ENCODE peak calls at places on chromosomes 4 and X, in four cellular contexts. V is HCT116, S is mammary epithelial cell, M is body of pancreas. U is an unnamed sample. For H3K27me3, the result is how much of the 10 kb centered on the place peaks cover.

GRCh38 chr4:142480244-142480643 is 365.9 kb downstream of the INPP4B start:
- DNase-seq in M (no peak), S (peak), V (no peak), U (no peak)

GRCh38 chr4:2791518-2792395 is 1.1 kb upstream of the SH3BP2 start:
- DNase-seq in S (no peak), V (no peak), M (no peak), U (no peak)

GRCh38 chr4:3337811-3338210 is 45.0 kb downstream of the RGS12 start:
- DNase-seq in M (no peak), S (no peak), V (no peak), U (no peak)

GRCh38 chrX:151703487-151703886 is 8.2 kb downstream of the PRRG3 start:
- DNase-seq in S (no peak), V (no peak), M (peak), U (no peak)

GRCh38 chrX:11427082-11428033 is 134.1 kb downstream of the AMELX start:
- DNase-seq in S (no peak), V (no peak), M (peak), U (no peak)

GRCh38 chr4:172596206-172596605 is 572.4 kb upstream of the GALNT7 start:
- DNase-seq in S (no peak), V (no peak), M (no peak), U (peak)

GRCh38 chr4:144591401-144591800 is 54.6 kb upstream of the HHIP start:
- DNase-seq in V (no peak), M (peak), S (peak), U (no peak)

GRCh38 chr4:110617095-110617494 is 5.8 kb downstream of the PITX2 start:
- DNase-seq in V (no peak), S (no peak), M (no peak), U (no peak)

GRCh38 chr4:122917731-122918130 is 4.7 kb downstream of the NUDT6 start:
- DNase-seq in V (no peak), M (no peak), S (no peak), U (no peak)

GRCh38 chr4:74768857-74769525 is 25.3 kb downstream of the BTC start:
- DNase-seq in S (peak), V (peak), M (peak), U (no peak)

GRCh38 chr4:98728433-98728832 is 70.0 kb upstream of the TSPAN5 start:
- DNase-seq in V (no peak), S (peak), M (no peak), U (no peak)

GRCh38 chr4:39614487-39615162 is 24.0 kb downstream of the SMIM14 start:
- DNase-seq in M (no peak), V (no peak), S (peak), U (no peak)

GRCh38 chr4:30945586-30945985 is 225.4 kb downstream of the PCDH7 start:
- DNase-seq in M (peak), S (no peak), V (peak), U (no peak)

GRCh38 chrX:11244641-11245040 is 48.6 kb upstream of the AMELX start:
- DNase-seq in V (no peak), M (no peak), S (peak), U (no peak)

GRCh38 chr4:138308421-138308820 is 66.3 kb upstream of the SLC7A11 start:
- DNase-seq in V (no peak), S (peak), M (no peak), U (no peak)

GRCh38 chrX:101749436-101749835 is 89.8 kb upstream of the ARMCX2 start:
- DNase-seq in M (no peak), V (no peak), S (no peak), U (no peak)

GRCh38 chrX:17062065-17062464 is 115.6 kb downstream of the REPS2 start:
- DNase-seq in S (no peak), V (no peak), M (no peak), U (no peak)

DNA sequence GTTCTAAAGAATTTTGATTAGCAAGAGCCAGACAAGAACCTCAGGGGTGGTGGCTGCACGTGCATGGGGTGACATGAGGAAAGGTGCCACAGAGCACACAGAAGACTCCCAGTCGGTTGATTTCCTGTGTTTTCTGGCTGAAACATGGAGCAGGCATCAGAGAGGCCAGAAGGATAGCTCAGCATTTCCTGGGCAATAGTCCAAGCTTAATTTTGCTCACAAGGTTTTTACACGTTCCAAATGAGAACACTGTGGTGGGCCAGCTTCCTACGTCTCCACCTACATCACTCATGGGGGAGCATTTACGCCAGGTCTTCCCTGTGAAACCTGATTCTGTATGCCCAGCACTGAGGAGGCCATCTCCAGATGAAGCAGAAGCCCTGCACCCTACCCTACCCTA is 212.5 kb upstream of the CLNK start:
- DNase-seq in V (no peak), M (no peak), S (no peak), U (no peak)
- H3K27me3 ChIP-seq in V (under half), M (under half), S (under half), U (under half)

GRCh38 chr4:105461221-105462041 is 12.4 kb downstream of the PPA2 start:
- DNase-seq in V (no peak), M (no peak), S (peak), U (no peak)

GRCh38 chr4:105462610-105463009 is 11.3 kb downstream of the PPA2 start:
- DNase-seq in V (no peak), S (no peak), M (no peak), U (no peak)

GRCh38 chr4:105471566-105472176 is 2.2 kb downstream of the PPA2 start:
- DNase-seq in M (peak), V (peak), S (peak), U (peak)

GRCh38 chr4:105462042-105462421 is 11.8 kb downstream of the PPA2 start:
- DNase-seq in M (no peak), S (no peak), V (no peak), U (no peak)

GRCh38 chr4:105466580-105466979 is 7.3 kb downstream of the PPA2 start:
- DNase-seq in M (no peak), S (no peak), V (no peak), U (no peak)
- H3K27ac ChIP-seq in M (no peak), S (no peak), V (no peak), U (no peak)

DNA sequence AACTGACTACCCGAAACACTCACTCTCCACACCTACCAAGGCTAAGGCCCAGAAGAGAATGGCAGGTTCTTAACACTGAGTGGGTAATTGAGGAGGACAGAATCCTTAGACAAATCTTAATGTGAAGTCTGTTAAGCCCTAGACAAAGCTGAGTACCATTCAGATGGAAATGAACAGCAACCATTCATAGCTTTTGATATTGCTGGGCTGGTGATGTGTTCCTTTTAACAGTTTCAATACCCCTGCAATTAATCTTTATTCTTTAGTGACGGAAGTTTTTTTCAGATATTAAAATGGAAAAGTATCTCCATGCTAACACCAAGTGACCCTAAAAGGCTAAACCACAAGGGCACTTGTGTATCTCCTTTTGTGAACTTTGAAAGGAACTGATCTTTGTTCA is 334.9 kb downstream of the OPHN1 start:
- DNase-seq in V (no peak), S (no peak), M (no peak), U (no peak)
- H3K4me3 ChIP-seq in V (no peak), S (no peak), M (no peak), U (no peak)

DNA sequence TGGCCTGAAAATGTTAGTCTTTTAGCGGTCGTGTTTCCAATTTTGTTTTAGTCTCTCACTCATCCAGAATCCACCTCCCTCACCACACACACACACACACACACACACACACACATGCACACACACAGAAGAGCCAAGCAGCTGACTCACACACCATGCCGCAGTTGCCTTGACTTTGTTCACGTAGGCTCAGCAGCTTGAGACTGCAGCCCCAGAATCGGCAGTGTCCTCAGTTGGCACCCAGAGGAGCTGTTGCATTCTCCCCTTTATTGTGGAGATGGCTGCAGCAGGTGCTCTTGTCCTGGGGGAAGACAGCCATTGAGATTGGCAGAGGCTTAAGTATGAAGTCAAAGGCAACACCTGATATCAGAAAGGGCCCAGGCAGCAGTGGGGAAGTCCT is 20.9 kb upstream of the XPNPEP2 start:
- DNase-seq in S (peak), M (no peak), V (no peak), U (no peak)
- H3K27me3 ChIP-seq in S (under half), M (under half), V (under half), U (under half)

GRCh38 chrX:13692771-13693231 is 3.9 kb downstream of the RAB9A start:
- DNase-seq in M (no peak), S (no peak), V (peak), U (no peak)

GRCh38 chrX:13690836-13691235 is 1.9 kb downstream of the RAB9A start:
- DNase-seq in S (peak), V (no peak), M (no peak), U (no peak)

GRCh38 chrX:13693341-13693871 is 4.5 kb downstream of the RAB9A start:
- DNase-seq in V (no peak), M (peak), S (peak), U (no peak)

GRCh38 chrX:13689519-13690211 is 737 bp downstream of the RAB9A start:
- DNase-seq in V (no peak), S (peak), M (no peak), U (no peak)

DNA sequence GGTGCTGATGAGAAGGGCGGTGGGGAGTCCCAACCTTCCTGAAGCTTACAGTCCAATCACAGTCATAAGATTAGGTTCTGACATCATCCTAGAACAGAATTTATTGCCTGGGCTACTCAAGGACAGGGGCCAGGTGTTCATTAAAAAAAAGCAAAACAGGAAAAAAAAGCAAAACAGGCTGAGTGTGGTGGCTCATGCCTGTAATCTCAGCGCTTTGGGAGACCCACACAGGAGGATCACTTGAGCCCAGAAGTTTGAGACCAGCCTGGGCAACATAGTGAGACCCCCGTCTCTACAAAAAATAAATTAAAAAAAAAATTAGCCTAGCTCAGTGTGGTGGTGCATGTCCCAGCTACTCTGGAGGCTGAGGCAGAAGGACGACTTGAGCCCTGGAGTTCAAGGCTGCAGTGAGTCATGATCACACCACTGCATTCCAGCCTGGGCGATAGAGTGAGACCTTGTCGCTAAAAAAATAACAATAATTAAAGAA is 3.0 kb downstream of the RAB9A start:
- DNase-seq in M (peak), V (no peak), S (no peak), U (no peak)
- H3K27ac ChIP-seq in M (peak), V (peak), S (peak), U (no peak)

DNA sequence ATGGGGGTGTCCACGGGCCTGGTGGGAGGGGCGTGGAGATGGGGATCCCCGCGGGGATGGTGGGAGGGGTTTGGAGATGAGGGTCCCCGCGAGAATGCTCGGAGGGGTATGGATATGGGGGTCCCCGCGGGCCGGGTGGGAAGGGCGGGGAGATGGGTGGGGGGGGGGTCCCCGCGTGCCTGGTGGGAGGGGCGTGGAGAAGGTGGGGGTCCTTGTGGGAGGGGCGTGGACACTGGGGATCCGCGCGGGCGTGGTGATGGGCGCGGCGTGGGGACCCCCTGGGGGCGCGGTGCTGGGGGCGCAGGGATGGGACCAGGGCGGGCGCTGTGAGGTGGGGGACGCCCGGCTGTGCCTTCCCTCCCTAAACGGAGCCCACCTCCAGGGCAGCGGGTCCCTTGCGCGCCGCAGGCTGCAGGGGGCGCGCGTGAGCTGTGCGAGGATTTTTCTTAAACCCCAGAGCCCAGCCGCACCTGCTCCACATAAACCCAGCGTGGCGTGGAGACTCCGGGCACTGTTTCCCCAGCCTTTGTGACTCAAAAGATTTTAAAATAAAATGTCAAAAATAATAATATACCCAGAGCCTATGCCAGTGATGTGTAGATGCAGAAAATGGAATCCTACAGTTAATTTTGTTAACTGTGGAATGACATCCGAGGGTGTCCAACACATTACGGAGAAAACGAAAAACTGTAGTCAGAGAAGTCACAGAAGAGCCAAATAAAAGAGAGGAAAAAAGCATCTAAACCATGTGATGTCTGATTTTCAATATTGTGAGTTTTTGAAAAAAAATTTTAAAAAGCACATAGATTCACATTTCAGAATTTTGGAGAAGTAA is 1.5 kb upstream of the ASMTL start:
- DNase-seq in S (peak), V (peak), M (peak), U (peak)
- H3K4me3 ChIP-seq in S (no peak), V (no peak), M (no peak), U (peak)

GRCh38 chr4:147101678-147102077 is 156.0 kb upstream of the TTC29 start:
- DNase-seq in M (no peak), V (no peak), S (no peak), U (no peak)
- H3K27me3 ChIP-seq in M (under half), V (under half), S (under half), U (under half)

U was measured in iPS DF 6.9.